ENCODE peak calls at places on chromosomes 5 and 9, in nine cellular contexts. C, G, D, W, O, U, J, I and X are unnamed samples.

GRCh38 chr5:14112998-14113652 is 30.0 kb upstream of the TRIO start:
- ATAC-seq in C (peak; percentile 67), G (peak; percentile 66), D (no peak), W (no peak), O (peak; percentile 34), U (no peak), J (peak; percentile 47), I (no peak), X (peak; percentile 45)

GRCh38 chr9:133973791-133974630 is 18.1 kb downstream of the VAV2 start:
- ATAC-seq in C (no peak), G (peak; percentile 77), D (no peak), W (no peak), O (no peak), U (no peak), J (peak; percentile 38), I (no peak), X (peak; percentile 37)

GRCh38 chr5:72878854-72879253 is 62.4 kb downstream of the TNPO1 start:
- ATAC-seq in C (no peak), G (no peak), D (no peak), W (no peak), O (no peak), U (peak; percentile 51), J (no peak), I (no peak), X (no peak)

GRCh38 chr5:167709625-167710024 is 581.8 kb upstream of the WWC1 start:
- ATAC-seq in C (no peak), G (no peak), D (no peak), W (no peak), O (no peak), U (no peak), J (no peak), I (no peak), X (no peak)

GRCh38 chr9:113186241-113186755 is 34.8 kb downstream of the FKBP15 start:
- ATAC-seq in C (no peak), G (no peak), D (no peak), W (no peak), O (no peak), U (no peak), J (no peak), I (no peak), X (no peak)

GRCh38 chr9:81633952-81634421 is 55.4 kb downstream of the TLE1 start:
- ATAC-seq in C (no peak), G (peak; percentile 44), D (no peak), W (no peak), O (no peak), U (peak; percentile 17), J (no peak), I (no peak), X (no peak)

GRCh38 chr5:34490501-34491250 is 165.5 kb upstream of the RAI14 start:
- ATAC-seq in C (no peak), G (no peak), D (no peak), W (peak; percentile 4), O (no peak), U (no peak), J (no peak), I (no peak), X (no peak)

GRCh38 chr5:43533646-43534045 is 18.7 kb upstream of the C5orf34 start:
- ATAC-seq in C (no peak), G (no peak), D (no peak), W (no peak), O (no peak), U (no peak), J (no peak), I (no peak), X (no peak)

GRCh38 chr5:41764650-41765049 is 105.6 kb downstream of the OXCT1 start:
- ATAC-seq in C (no peak), G (no peak), D (no peak), W (no peak), O (no peak), U (no peak), J (no peak), I (no peak), X (no peak)

GRCh38 chr5:16430349-16431089 is 35.1 kb downstream of the ZNF622 start:
- ATAC-seq in C (peak; percentile 50), G (no peak), D (peak; percentile 76), W (no peak), O (no peak), U (no peak), J (no peak), I (no peak), X (no peak)

GRCh38 chr5:10077721-10078551 is 171.8 kb downstream of the ATPSCKMT start:
- ATAC-seq in C (no peak), G (no peak), D (no peak), W (peak; percentile 17), O (no peak), U (no peak), J (no peak), I (no peak), X (no peak)

GRCh38 chr5:12570688-12571087 is 666.4 kb upstream of the CTNND2 start:
- ATAC-seq in C (no peak), G (no peak), D (no peak), W (no peak), O (no peak), U (no peak), J (no peak), I (no peak), X (no peak)

GRCh38 chr9:134282138-134282650 is 44.1 kb upstream of the RXRA start:
- ATAC-seq in C (no peak), G (no peak), D (no peak), W (no peak), O (no peak), U (no peak), J (no peak), I (no peak), X (no peak)

GRCh38 chr5:51657340-51658240 is 274.3 kb downstream of the ISL1 start:
- ATAC-seq in C (no peak), G (no peak), D (no peak), W (no peak), O (no peak), U (no peak), J (no peak), I (no peak), X (no peak)

GRCh38 chr5:1152771-1153282 is 41.0 kb upstream of the SLC12A7 start:
- ATAC-seq in C (no peak), G (peak; percentile 23), D (peak; percentile 37), W (no peak), O (no peak), U (no peak), J (peak; percentile 39), I (no peak), X (no peak)
- TF ChIP-seq CTCF in C (no peak), G (no peak), D (no peak), W (no peak), O (no peak), U (no peak), J (no peak), I (no peak), X (no peak)

DNA sequence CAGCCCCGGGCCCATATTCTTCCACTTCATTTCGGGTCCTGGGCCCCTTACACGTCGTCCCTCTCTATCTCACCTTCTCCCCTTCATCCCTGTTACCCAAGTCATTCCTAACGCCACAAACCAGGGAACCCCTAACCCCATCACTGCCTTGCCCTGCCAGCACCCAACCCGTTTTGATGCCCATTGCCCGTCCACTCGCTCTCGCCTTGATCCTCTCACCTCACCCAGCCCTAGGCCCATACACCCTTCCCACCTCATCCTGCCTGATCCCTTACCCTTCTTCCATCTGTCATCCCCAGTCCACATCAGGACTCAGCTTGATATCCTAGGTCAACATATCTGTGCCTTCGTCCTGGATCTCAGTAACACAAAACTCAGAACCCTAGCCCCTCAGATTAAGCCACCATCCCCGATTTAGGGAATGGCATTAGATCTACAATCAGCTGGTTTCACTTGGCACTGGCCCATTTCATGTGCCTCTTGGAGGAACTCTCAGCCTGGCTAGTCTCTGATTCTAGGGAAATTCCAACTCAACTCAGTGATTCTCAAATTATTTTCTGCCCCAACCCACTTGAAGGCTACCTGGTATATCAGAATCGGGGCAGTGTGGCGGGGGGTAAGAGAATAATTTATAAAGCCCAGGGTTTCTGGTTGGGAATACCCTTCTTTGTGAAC is 499 bp downstream of the CHMP5 start:
- ATAC-seq in C (peak; percentile 0), G (no peak), D (no peak), W (no peak), O (no peak), U (peak; percentile 23), J (no peak), I (peak; percentile 2), X (no peak)
- TF ChIP-seq POLR2A in C (no peak), G (no peak), D (no peak), W (no peak), O (no peak), U (no peak), J (no peak), I (no peak), X (no peak)

GRCh38 chr9:93302586-93303257 is 118.8 kb downstream of the WNK2 start:
- ATAC-seq in C (peak; percentile 32), G (peak; percentile 80), D (peak; percentile 73), W (peak; percentile 83), O (no peak), U (peak; percentile 71), J (peak; percentile 66), I (peak; percentile 86), X (no peak)
- TF ChIP-seq CTCF in C (peak; percentile 62), G (peak; percentile 56), D (peak; percentile 45), W (peak; percentile 58), O (peak; percentile 54), U (peak; percentile 66), J (peak; percentile 45), I (peak; percentile 81), X (peak; percentile 51)

GRCh38 chr5:133214153-133214820 is 162.5 kb downstream of the HSPA4 start:
- ATAC-seq in C (no peak), G (peak; percentile 73), D (peak; percentile 42), W (no peak), O (no peak), U (no peak), J (no peak), I (no peak), X (no peak)
- TF ChIP-seq POLR2A in C (no peak), G (no peak), D (no peak), W (no peak), O (no peak), U (no peak), J (no peak), I (no peak), X (no peak)